ENCODE peak calls at places on chromosomes 11 and 22, in four cellular contexts. Y is cardiac muscle cell, V is fibroblast of mammary gland, W is adrenal gland. E is an unnamed sample.

GRCh38 chr11:76861490-76861953 is 804 bp downstream of the ACER3 start:
- DNase-seq in Y (no peak), V (no peak), W (no peak), E (no peak)

GRCh38 chr22:28075260-28075981 is 156.4 kb upstream of the PITPNB start:
- DNase-seq in Y (no peak), V (peak; percentile 91), W (peak; percentile 79), E (peak; percentile 76)

GRCh38 chr11:77047007-77047927 is 13.1 kb downstream of the B3GNT6 start:
- DNase-seq in Y (peak; percentile 89), V (peak; percentile 93), W (peak; percentile 83), E (peak; percentile 94)

GRCh38 chr11:20066013-20066782 is 94.1 kb downstream of the DBX1 start:
- DNase-seq in Y (no peak), V (no peak), W (no peak), E (no peak)

GRCh38 chr11:89487016-89487415 is 4.2 kb downstream of the NOX4 start:
- DNase-seq in Y (no peak), V (peak; percentile 25), W (no peak), E (no peak)

GRCh38 chr11:441418-442274 is at the start of gene ANO9:
- DNase-seq in Y (peak; percentile 17), V (no peak), W (no peak), E (peak; percentile 58)

GRCh38 chr11:75259711-75260110 is 19.1 kb downstream of the TPBGL start:
- DNase-seq in Y (no peak), V (no peak), W (no peak), E (no peak)

GRCh38 chr11:110269996-110270395 is 26.4 kb downstream of the RDX start:
- DNase-seq in Y (no peak), V (no peak), W (no peak), E (no peak)

GRCh38 chr22:39738746-39739145 is 154.8 kb downstream of the ENTHD1 start:
- DNase-seq in Y (no peak), V (peak; percentile 46), W (no peak), E (no peak)

GRCh38 chr22:32255726-32256125 is 579 bp upstream of the SLC5A4 start:
- DNase-seq in Y (no peak), V (no peak), W (no peak), E (no peak)

GRCh38 chr22:46618104-46618647 is 2.0 kb upstream of the GRAMD4 start:
- DNase-seq in Y (no peak), V (no peak), W (no peak), E (no peak)

GRCh38 chr11:113193894-113194293 is 120.5 kb upstream of the TTC12 start:
- DNase-seq in Y (no peak), V (peak; percentile 5), W (peak; percentile 80), E (no peak)

GRCh38 chr11:71843858-71844257 is 10.9 kb downstream of the DEFB108B start:
- DNase-seq in Y (peak; percentile 5), V (no peak), W (no peak), E (no peak)
- H3K4me3 ChIP-seq in Y (no peak overlapping the region), V (no peak overlapping the region), W (no peak overlapping the region), E (no peak overlapping the region)

GRCh38 chr11:119319702-119320592 is 3.0 kb upstream of the MCAM start:
- DNase-seq in Y (no peak), V (no peak), W (no peak), E (no peak)

GRCh38 chr11:119317592-119318239 is 786 bp upstream of the MCAM start:
- DNase-seq in Y (no peak), V (no peak), W (no peak), E (no peak)

GRCh38 chr11:119316729-119317591 is at the start of gene MCAM:
- DNase-seq in Y (peak; percentile 82), V (no peak), W (no peak), E (peak; percentile 54)

GRCh38 chr11:119319136-119319701 is 2.3 kb upstream of the MCAM start:
- DNase-seq in Y (no peak), V (no peak), W (no peak), E (no peak)

DNA sequence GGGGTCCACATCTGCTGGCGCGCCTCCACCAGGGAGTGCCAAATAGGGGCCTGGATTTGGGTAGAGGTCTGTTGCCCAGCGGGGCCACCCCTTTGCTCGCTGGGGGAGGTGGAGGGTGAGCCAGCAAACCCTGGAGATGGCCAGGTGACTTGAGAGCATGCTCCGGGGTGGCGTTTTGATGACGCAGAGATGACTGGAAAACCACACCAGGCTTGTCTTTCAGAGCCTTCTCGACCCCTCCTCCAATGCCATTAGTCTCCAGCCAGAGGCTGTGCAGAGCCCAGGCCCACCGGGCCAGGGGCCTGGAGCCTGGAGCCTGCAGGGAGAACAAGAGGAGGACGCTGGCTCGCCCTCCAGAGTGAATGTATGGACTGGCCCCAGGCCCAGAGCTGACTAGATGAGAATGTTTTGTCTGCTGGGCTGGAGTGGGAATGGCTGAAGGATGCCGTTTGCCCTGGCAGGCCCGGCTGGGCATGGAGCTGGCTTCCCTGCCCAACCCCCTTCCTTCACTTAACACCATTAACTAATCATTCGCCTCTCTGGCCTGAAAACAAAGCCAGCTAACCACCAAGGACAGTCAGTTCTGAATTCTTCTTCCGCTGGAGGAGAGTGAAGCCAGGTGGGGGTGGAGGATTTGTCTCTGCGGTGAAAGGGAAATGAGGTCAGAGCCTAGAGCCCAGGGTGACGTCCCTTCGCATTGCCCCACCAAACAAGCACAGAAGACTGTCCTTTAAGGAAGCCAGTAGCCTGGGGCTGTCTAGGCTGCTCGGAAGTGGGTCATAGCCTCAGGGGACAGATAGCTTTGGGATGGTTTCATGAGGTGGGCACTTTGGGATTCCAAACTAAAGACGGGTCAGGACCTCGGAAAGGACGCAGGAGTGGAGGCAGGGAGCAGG is 1.6 kb upstream of the MCAM start:
- DNase-seq in Y (peak; percentile 39), V (peak; percentile 54), W (peak; percentile 61), E (peak; percentile 28)
- H3K4me3 ChIP-seq in Y (no peak overlapping the region), V (no peak overlapping the region), W (no peak overlapping the region), E (peak overlapping the region; percentile 0)

DNA sequence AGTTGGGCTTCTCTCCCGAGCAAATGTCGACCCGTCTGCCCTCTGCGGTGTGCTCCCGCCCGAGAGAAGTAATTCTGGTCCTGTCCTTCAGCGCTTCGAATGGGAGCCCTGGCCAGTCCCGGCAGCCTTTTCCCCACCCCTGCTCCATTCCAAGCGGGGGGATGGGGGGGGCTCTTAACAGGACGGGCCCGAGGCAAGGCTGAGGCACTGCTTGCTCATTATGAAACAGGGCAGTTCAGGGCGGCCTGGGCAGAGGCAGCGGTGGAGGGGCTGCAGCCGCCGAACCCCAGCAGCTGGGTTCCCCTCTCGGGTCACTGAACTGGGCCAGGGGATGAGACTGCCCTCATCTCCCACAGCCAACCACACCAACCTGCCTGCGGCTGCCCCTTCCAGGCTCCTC is 9.2 kb downstream of the BACE1-AS start:
- DNase-seq in Y (peak; percentile 51), V (peak; percentile 15), W (peak; percentile 71), E (peak; percentile 56)
- H3K4me3 ChIP-seq in Y (no peak overlapping the region), V (no peak overlapping the region), W (no peak overlapping the region), E (peak overlapping the region; percentile 50)

DNA sequence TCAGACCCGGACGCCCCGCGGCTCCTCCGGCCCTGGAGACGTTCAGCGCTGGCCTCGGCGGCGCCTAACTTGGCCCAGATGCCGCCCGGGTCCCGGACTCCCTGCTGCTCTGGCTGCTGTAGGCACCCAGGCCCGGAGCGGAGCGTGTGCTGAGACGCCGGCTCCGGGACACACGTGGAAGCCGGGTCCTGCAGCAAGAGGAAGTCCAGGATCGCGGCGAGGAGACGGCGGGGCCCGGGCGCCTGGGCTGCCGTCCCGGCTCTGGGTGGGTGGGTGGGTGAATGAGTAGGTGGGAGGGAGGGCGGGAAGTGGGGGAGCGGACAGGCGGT is 223 bp downstream of the WT1 start:
- DNase-seq in Y (no peak), V (no peak), W (no peak), E (no peak)
- H3K4me3 ChIP-seq in Y (peak overlapping the region; percentile 22), V (no peak overlapping the region), W (no peak overlapping the region), E (no peak overlapping the region)

GRCh38 chr11:86765146-86765663 is 35.1 kb upstream of the PRSS23 start:
- DNase-seq in Y (no peak), V (no peak), W (no peak), E (no peak)
- H3K4me3 ChIP-seq in Y (no peak overlapping the region), V (no peak overlapping the region), W (no peak overlapping the region), E (no peak overlapping the region)

GRCh38 chr22:33917744-33918406 is 2.4 kb downstream of the LARGE1 start:
- DNase-seq in Y (no peak), V (peak; percentile 23), W (no peak), E (peak; percentile 14)
- H3K4me3 ChIP-seq in Y (peak overlapping the region; percentile 94), V (no peak overlapping the region), W (no peak overlapping the region), E (no peak overlapping the region)

GRCh38 chr11:46338636-46338987 is 8.7 kb upstream of the DGKZ start:
- DNase-seq in Y (no peak), V (peak; percentile 23), W (no peak), E (no peak)
- H3K4me3 ChIP-seq in Y (no peak overlapping the region), V (no peak overlapping the region), W (no peak overlapping the region), E (peak overlapping the region; percentile 35)